ENCODE peak calls at places on chromosomes 12 and 14, in seven cellular contexts. O, U, I, Q, N, T and E are unnamed samples.

GRCh38 chr12:65720136-65720535 is 104.1 kb upstream of the HMGA2 start:
- DNase-seq in O (peak), U (no peak), I (no peak), Q (no peak), N (no peak), T (no peak), E (no peak)

GRCh38 chr12:122206976-122207375 is 3.5 kb downstream of the B3GNT4 start:
- DNase-seq in O (no peak), U (no peak), I (no peak), Q (no peak), N (no peak), T (no peak), E (no peak)

GRCh38 chr12:18492372-18493025 is 231.2 kb downstream of the PIK3C2G start:
- DNase-seq in O (no peak), U (no peak), I (no peak), Q (no peak), N (no peak), T (no peak), E (no peak)

GRCh38 chr12:119678459-119678858 is 10.5 kb downstream of the PRKAB1 start:
- DNase-seq in O (no peak), U (peak), I (no peak), Q (no peak), N (no peak), T (no peak), E (no peak)

GRCh38 chr12:1828863-1829262 is 8.5 kb downstream of the LRTM2 start:
- DNase-seq in O (peak), U (no peak), I (no peak), Q (no peak), N (no peak), T (no peak), E (no peak)

GRCh38 chr14:70713096-70713875 is 71.6 kb downstream of the TTC9 start:
- DNase-seq in O (no peak), U (no peak), I (no peak), Q (no peak), N (no peak), T (no peak), E (no peak)

GRCh38 chr14:60862283-60862682 is 118.6 kb downstream of the TRMT5 start:
- DNase-seq in O (no peak), U (peak), I (no peak), Q (no peak), N (no peak), T (no peak), E (peak)

GRCh38 chr14:52235866-52236510 is 31.5 kb upstream of the PTGDR start:
- DNase-seq in O (no peak), U (no peak), I (no peak), Q (no peak), N (no peak), T (no peak), E (no peak)

GRCh38 chr12:129163461-129163860 is 310.2 kb downstream of the GLT1D1 start:
- DNase-seq in O (no peak), U (no peak), I (no peak), Q (no peak), N (no peak), T (no peak), E (no peak)

GRCh38 chr14:67411820-67412421 is at the start of gene PLEK2:
- DNase-seq in O (no peak), U (peak), I (peak), Q (no peak), N (peak), T (peak), E (peak)

GRCh38 chr12:111773801-111774551 is 7.2 kb downstream of the ALDH2 start:
- DNase-seq in O (no peak), U (no peak), I (no peak), Q (no peak), N (no peak), T (no peak), E (no peak)

GRCh38 chr12:48717252-48717695 is 767 bp upstream of the CCNT1 start:
- DNase-seq in O (peak), U (no peak), I (no peak), Q (no peak), N (no peak), T (no peak), E (no peak)

GRCh38 chr12:127260531-127260930 is 1006.4 kb upstream of the TMEM132C start:
- DNase-seq in O (peak), U (no peak), I (no peak), Q (no peak), N (no peak), T (no peak), E (no peak)

GRCh38 chr12:7161811-7162210 is 27.7 kb upstream of the PEX5 start:
- DNase-seq in O (no peak), U (no peak), I (no peak), Q (no peak), N (no peak), T (no peak), E (no peak)

GRCh38 chr14:31194095-31194494 is 13.5 kb downstream of the HECTD1 start:
- DNase-seq in O (no peak), U (no peak), I (no peak), Q (no peak), N (no peak), T (no peak), E (no peak)